ENCODE peak calls at places on chromosomes 2 and 18, in six cellular contexts. One of them, this sample, is unnamed.

GRCh38 chr2:197804758-197805597 is 585 bp downstream of the PLCL1 start:
- DNase-seq in fibroblast of pulmonary artery: peak; percentile 50
- DNase-seq in heart right ventricle: peak; percentile 29
- DNase-seq in thoracic aorta: peak; percentile 26
- DNase-seq in aorta: peak; percentile 63
- DNase-seq in T1000: no peak
- DNase-seq in this sample: peak; percentile 88

GRCh38 chr2:96084006-96084857 is 32.1 kb downstream of the ADRA2B start:
- DNase-seq in T1000: no peak
- DNase-seq in heart right ventricle: no peak
- DNase-seq in thoracic aorta: no peak
- DNase-seq in aorta: peak; percentile 45
- DNase-seq in fibroblast of pulmonary artery: no peak
- DNase-seq in this sample: peak; percentile 11

GRCh38 chr2:218876562-218877219 is 4.0 kb upstream of the WNT10A start:
- DNase-seq in T1000: peak; percentile 52
- DNase-seq in heart right ventricle: peak; percentile 57
- DNase-seq in thoracic aorta: no peak
- DNase-seq in aorta: no peak
- DNase-seq in fibroblast of pulmonary artery: peak; percentile 76
- DNase-seq in this sample: peak; percentile 73

GRCh38 chr2:169684135-169684565 is 10.1 kb downstream of the CFAP210 start:
- DNase-seq in thoracic aorta: no peak
- DNase-seq in fibroblast of pulmonary artery: no peak
- DNase-seq in heart right ventricle: no peak
- DNase-seq in T1000: no peak
- DNase-seq in aorta: no peak
- DNase-seq in this sample: no peak

GRCh38 chr2:190121971-190122370 is 59.4 kb upstream of the MSTN start:
- DNase-seq in thoracic aorta: no peak
- DNase-seq in fibroblast of pulmonary artery: peak; percentile 40
- DNase-seq in T1000: no peak
- DNase-seq in aorta: no peak
- DNase-seq in heart right ventricle: no peak
- DNase-seq in this sample: no peak

GRCh38 chr2:173386441-173387044 is 31.9 kb downstream of the CDCA7 start:
- DNase-seq in aorta: no peak
- DNase-seq in fibroblast of pulmonary artery: no peak
- DNase-seq in heart right ventricle: no peak
- DNase-seq in T1000: no peak
- DNase-seq in thoracic aorta: no peak
- DNase-seq in this sample: no peak

GRCh38 chr18:50193796-50194622 is 938 bp downstream of the MYO5B start:
- DNase-seq in fibroblast of pulmonary artery: no peak
- DNase-seq in thoracic aorta: no peak
- DNase-seq in T1000: no peak
- DNase-seq in heart right ventricle: no peak
- DNase-seq in aorta: peak; percentile 42
- DNase-seq in this sample: no peak

GRCh38 chr18:41128126-41128525 is 826.9 kb upstream of the PIK3C3 start:
- DNase-seq in aorta: no peak
- DNase-seq in heart right ventricle: no peak
- DNase-seq in fibroblast of pulmonary artery: peak; percentile 26
- DNase-seq in thoracic aorta: no peak
- DNase-seq in T1000: no peak
- DNase-seq in this sample: no peak

GRCh38 chr2:127479219-127479825 is 47.0 kb downstream of the IWS1 start:
- DNase-seq in aorta: no peak
- DNase-seq in fibroblast of pulmonary artery: peak; percentile 82
- DNase-seq in T1000: no peak
- DNase-seq in heart right ventricle: no peak
- DNase-seq in thoracic aorta: no peak
- DNase-seq in this sample: no peak

GRCh38 chr2:162317910-162318279 is 589 bp downstream of the IFIH1 start:
- DNase-seq in thoracic aorta: no peak
- DNase-seq in T1000: no peak
- DNase-seq in heart right ventricle: no peak
- DNase-seq in fibroblast of pulmonary artery: no peak
- DNase-seq in aorta: peak; percentile 51
- DNase-seq in this sample: peak; percentile 22

GRCh38 chr18:31563778-31564177 is 27.9 kb upstream of the TTR start:
- DNase-seq in fibroblast of pulmonary artery: peak; percentile 12
- DNase-seq in heart right ventricle: no peak
- DNase-seq in T1000: no peak
- DNase-seq in aorta: no peak
- DNase-seq in thoracic aorta: no peak
- DNase-seq in this sample: no peak

GRCh38 chr18:23626451-23627279 is 36.0 kb downstream of the ANKRD29 start:
- DNase-seq in fibroblast of pulmonary artery: peak; percentile 43
- DNase-seq in aorta: no peak
- DNase-seq in heart right ventricle: no peak
- DNase-seq in thoracic aorta: no peak
- DNase-seq in T1000: no peak
- DNase-seq in this sample: no peak

GRCh38 chr18:75124967-75125358 is 84.0 kb downstream of the PTGR3 start:
- DNase-seq in aorta: no peak
- DNase-seq in T1000: no peak
- DNase-seq in fibroblast of pulmonary artery: no peak
- DNase-seq in heart right ventricle: no peak
- DNase-seq in thoracic aorta: no peak
- DNase-seq in this sample: no peak

GRCh38 chr2:236867441-236868260 is 218.0 kb upstream of the COPS8 start:
- DNase-seq in thoracic aorta: no peak
- DNase-seq in T1000: no peak
- DNase-seq in aorta: no peak
- DNase-seq in fibroblast of pulmonary artery: no peak
- DNase-seq in heart right ventricle: peak; percentile 0
- DNase-seq in this sample: peak; percentile 29

GRCh38 chr2:33616873-33617272 is 17.8 kb upstream of the FAM98A start:
- DNase-seq in heart right ventricle: no peak
- DNase-seq in fibroblast of pulmonary artery: no peak
- DNase-seq in thoracic aorta: no peak
- DNase-seq in aorta: no peak
- DNase-seq in T1000: peak; percentile 35
- DNase-seq in this sample: no peak

GRCh38 chr2:196468394-196468793 is 171.1 kb upstream of the CCDC150 start:
- DNase-seq in T1000: no peak
- DNase-seq in aorta: no peak
- DNase-seq in heart right ventricle: no peak
- DNase-seq in fibroblast of pulmonary artery: no peak
- DNase-seq in thoracic aorta: no peak
- DNase-seq in this sample: no peak

GRCh38 chr2:151766421-151767153 is 32.3 kb upstream of the NEB start:
- DNase-seq in heart right ventricle: peak; percentile 28
- DNase-seq in aorta: no peak
- DNase-seq in fibroblast of pulmonary artery: peak; percentile 11
- DNase-seq in T1000: no peak
- DNase-seq in thoracic aorta: no peak
- DNase-seq in this sample: no peak

This sample was measured in lower leg skin.